ENCODE peak calls at places on chromosomes 6 and 20, in seven cellular contexts. N is breast epithelium; W is GM23248; L is PC-3; Q is CD8-positive, alpha-beta T cell; Z is OCI-LY7; I is left ventricle myocardium inferior. D is an unnamed sample. For H3K4me1, the result is how much of the 10 kb centered on the place peaks cover.

GRCh38 chr6:14673201-14673600 is 555.6 kb downstream of the CD83 start:
- DNase-seq in N (no peak), W (peak), L (peak), Q (no peak), Z (no peak), I (no peak), D (no peak)

GRCh38 chr6:34182751-34183531 is 37.1 kb upstream of the GRM4 start:
- DNase-seq in N (no peak), W (no peak), L (no peak), Q (peak), Z (peak), I (no peak), D (peak)

GRCh38 chr20:50704971-50705370 is 13.6 kb upstream of the RIPOR3 start:
- DNase-seq in N (no peak), W (peak), L (no peak), Q (no peak), Z (no peak), I (no peak), D (no peak)

GRCh38 chr6:154297210-154297609 is 59.4 kb downstream of the IPCEF1 start:
- DNase-seq in N (no peak), W (no peak), L (no peak), Q (no peak), Z (no peak), I (no peak), D (no peak)

GRCh38 chr20:24534282-24534681 is 64.9 kb downstream of the SYNDIG1 start:
- DNase-seq in N (no peak), W (no peak), L (no peak), Q (no peak), Z (no peak), I (no peak), D (no peak)

GRCh38 chr6:110456694-110457093 is 19.7 kb downstream of the SLC22A16 start:
- DNase-seq in N (no peak), W (no peak), L (no peak), Q (no peak), Z (no peak), I (no peak), D (no peak)

GRCh38 chr6:14889172-14889571 is 356.7 kb upstream of the JARID2 start:
- DNase-seq in N (no peak), W (peak), L (peak), Q (no peak), Z (no peak), I (no peak), D (no peak)

GRCh38 chr6:37170273-37171140 is 555 bp downstream of the PIM1 start:
- DNase-seq in N (peak), W (peak), L (peak), Q (peak), Z (peak), I (peak), D (peak)

GRCh38 chr6:149079456-149079855 is 238.1 kb upstream of the TAB2 start:
- DNase-seq in N (no peak), W (no peak), L (peak), Q (no peak), Z (no peak), I (no peak), D (no peak)

GRCh38 chr20:5973971-5974370 is 23.5 kb downstream of the MCM8 start:
- DNase-seq in N (no peak), W (no peak), L (no peak), Q (no peak), Z (no peak), I (no peak), D (no peak)
- H3K4me1 ChIP-seq in N (under half), W (under half), L (half or more), Q (under half), Z (under half), I (under half), D (under half)

GRCh38 chr6:167689751-167690150 is 137.0 kb upstream of the AFDN start:
- DNase-seq in N (no peak), W (no peak), L (no peak), Q (no peak), Z (no peak), I (no peak), D (no peak)

GRCh38 chr6:167688123-167688522 is 138.6 kb upstream of the AFDN start:
- DNase-seq in N (no peak), W (no peak), L (no peak), Q (no peak), Z (no peak), I (no peak), D (no peak)

GRCh38 chr6:167691566-167692312 is 135.0 kb upstream of the AFDN start:
- DNase-seq in N (peak), W (no peak), L (no peak), Q (no peak), Z (no peak), I (no peak), D (no peak)

GRCh38 chr6:167687035-167687720 is 139.5 kb upstream of the AFDN start:
- DNase-seq in N (no peak), W (no peak), L (no peak), Q (no peak), Z (no peak), I (no peak), D (no peak)

DNA sequence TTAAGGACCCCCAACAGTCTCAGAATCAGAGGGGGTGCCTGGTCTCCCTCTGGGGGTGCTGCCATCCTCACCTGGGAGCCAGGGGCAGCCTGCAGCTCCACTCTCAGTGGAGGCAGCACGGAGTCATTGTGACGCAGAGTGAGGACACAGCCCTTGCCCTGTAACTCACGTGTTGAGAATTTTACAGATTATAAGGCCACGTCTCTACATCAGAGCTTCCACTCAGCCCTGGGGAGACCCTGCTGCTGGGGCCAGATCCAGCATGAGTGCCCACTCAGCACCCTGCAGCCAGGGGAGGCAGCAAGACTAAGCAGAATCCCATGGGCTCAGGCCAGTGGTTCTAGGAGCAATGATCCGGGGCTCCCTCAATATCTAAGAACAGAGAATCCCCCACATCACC is 137.4 kb upstream of the AFDN start:
- DNase-seq in N (no peak), W (no peak), L (no peak), Q (no peak), Z (no peak), I (no peak), D (no peak)
- H3K4me1 ChIP-seq in N (under half), W (under half), L (under half), Q (under half), Z (under half), I (under half), D (under half)

GRCh38 chr6:18264338-18265098 is at the start of gene DEK:
- DNase-seq in N (peak), W (peak), L (peak), Q (peak), Z (peak), I (peak), D (peak)

GRCh38 chr6:18263561-18264337 is 581 bp downstream of the DEK start:
- DNase-seq in N (no peak), W (peak), L (peak), Q (no peak), Z (peak), I (peak), D (no peak)

GRCh38 chr6:18265099-18265372 is 706 bp upstream of the DEK start:
- DNase-seq in N (no peak), W (no peak), L (no peak), Q (no peak), Z (peak), I (no peak), D (no peak)

GRCh38 chr6:18266524-18266908 is 2.2 kb upstream of the DEK start:
- DNase-seq in N (no peak), W (no peak), L (no peak), Q (no peak), Z (no peak), I (no peak), D (no peak)

GRCh38 chr6:18265787-18266523 is 1.6 kb upstream of the DEK start:
- DNase-seq in N (no peak), W (no peak), L (no peak), Q (no peak), Z (peak), I (no peak), D (no peak)
- H3K4me1 ChIP-seq in N (under half), W (under half), L (under half), Q (under half), Z (under half), I (under half), D (under half)

DNA sequence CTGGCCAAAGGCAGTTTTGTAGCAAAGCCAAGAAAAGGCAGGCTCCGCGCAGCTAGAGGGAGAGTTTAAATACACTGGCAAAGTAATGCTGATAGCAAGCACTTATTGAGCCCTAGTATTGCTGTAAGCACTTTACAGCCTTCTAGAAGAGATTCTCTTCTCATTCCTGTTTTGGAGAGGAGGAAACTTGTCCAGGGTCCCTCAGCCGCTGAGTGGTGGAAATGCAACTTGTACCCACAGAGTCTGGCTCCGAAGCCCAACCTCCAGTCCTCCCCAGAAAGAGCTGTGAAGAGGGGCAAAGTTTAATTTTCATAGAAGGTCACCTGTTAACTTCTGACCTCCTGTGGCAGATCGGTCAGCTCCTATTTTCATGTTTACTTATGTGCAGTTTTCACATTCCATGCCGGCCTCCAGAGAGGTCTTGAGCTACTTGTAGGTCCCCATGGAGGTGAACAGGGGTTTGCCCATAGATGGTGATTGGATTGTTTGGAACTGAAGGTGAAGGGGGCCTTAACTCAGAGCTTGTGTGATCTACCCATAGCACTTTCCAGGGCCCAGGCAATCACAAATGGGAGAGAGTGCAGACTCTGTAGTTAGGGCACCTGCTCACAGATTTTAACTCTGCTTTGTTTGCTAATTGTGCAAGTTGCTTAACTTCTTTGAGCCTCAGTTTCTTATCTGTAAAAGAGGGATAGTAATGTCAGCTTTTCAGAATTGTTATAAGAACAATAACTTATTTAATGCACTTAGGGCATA is 70.7 kb downstream of the LYRM2 start:
- DNase-seq in N (no peak), W (no peak), L (no peak), Q (no peak), Z (no peak), I (no peak), D (no peak)
- H3K4me1 ChIP-seq in N (under half), W (under half), L (under half), Q (under half), Z (under half), I (under half), D (under half)

DNA sequence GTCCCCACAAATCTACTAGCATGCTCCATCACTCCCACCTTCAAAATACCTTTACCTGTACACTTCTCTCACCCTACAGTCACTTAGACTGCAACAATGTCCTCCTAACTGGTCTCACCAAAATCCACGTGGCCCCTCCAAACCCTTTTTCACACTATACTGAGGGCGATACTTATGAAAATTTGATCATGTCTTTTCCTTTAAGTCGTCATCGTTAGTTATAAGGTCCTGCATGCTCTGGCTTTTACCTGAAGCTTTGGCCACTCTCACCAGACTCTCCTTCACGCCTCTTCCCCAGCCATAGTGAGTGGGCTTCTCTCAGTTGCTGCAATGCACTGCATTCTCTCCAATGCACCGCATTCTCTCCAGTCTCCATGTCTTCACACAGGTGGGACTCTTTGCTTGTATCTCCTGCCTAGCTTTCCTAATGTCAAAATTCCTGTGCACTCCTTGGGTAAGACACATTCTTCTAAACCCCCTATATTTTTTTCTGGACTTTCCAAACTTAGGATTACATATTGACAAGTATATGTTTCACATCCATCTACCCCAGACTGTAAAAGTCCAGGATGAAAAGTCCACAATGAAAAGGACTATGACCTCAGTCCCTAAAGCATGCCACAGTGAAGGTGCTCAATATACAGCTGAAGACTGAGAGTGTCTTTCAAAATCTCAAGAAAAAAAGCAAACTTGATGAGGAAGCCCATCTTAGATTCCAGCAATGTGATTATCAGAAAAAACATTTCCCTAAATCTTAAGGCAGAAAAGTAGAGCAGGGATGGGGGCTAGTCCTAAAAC is 24.7 kb downstream of the PTPRK start:
- DNase-seq in N (no peak), W (no peak), L (no peak), Q (no peak), Z (no peak), I (no peak), D (no peak)
- H3K4me1 ChIP-seq in N (under half), W (under half), L (half or more), Q (under half), Z (under half), I (half or more), D (under half)

DNA sequence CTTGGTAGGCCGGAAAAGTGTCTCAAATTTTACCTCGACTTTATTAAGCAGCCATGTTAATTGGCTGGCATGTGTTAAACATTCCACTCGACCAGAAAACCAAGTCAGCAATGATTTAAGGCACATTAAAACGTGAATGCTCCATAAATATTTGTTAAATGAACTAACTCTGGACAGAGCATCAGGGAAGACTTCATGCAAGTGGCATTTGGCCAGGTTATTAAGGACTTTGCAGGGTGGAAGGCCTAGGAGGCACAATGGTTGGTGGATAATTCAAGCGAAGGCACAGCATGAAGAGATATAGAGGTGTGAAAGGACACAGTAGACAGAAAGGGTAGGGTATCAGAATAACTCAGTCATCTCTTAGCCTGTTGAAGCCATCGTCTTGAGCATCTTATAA is 23.0 kb downstream of the ELOVL5 start:
- DNase-seq in N (no peak), W (peak), L (no peak), Q (no peak), Z (no peak), I (no peak), D (no peak)
- H3K4me1 ChIP-seq in N (under half), W (half or more), L (half or more), Q (under half), Z (half or more), I (half or more), D (half or more)

GRCh38 chr20:32355417-32355841 is 2.7 kb upstream of the ASXL1 start:
- DNase-seq in N (no peak), W (no peak), L (no peak), Q (no peak), Z (peak), I (no peak), D (no peak)
- H3K4me1 ChIP-seq in N (under half), W (under half), L (under half), Q (under half), Z (half or more), I (under half), D (under half)

DNA sequence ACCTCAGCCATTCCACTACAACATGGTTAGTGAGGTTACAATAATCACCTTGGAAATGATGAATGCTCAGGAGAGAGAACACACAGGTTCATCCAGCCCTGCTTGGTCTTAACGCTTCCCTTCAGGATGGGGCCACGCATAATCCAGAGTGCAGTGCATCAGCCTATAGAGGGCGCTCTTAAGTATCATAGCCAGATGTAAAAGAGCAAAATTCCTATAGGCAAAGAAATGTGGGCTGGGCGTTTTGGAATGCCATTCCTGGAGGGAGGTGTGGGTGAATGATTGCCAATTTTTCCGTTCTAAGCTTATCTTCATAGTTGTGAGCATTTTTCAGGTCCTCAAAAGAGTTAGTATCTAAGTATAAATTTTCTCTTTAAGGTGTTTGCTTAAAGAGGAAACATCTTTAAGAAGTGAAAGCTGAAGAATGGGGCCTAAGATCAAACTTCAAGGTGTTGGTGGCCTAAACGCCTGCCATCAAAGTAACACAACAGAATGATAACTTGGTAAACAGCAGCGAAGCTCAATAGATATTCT is 1.8 kb downstream of the RIPOR2 start:
- DNase-seq in N (no peak), W (peak), L (peak), Q (peak), Z (peak), I (no peak), D (peak)
- H3K4me1 ChIP-seq in N (under half), W (under half), L (under half), Q (under half), Z (half or more), I (under half), D (half or more)

DNA sequence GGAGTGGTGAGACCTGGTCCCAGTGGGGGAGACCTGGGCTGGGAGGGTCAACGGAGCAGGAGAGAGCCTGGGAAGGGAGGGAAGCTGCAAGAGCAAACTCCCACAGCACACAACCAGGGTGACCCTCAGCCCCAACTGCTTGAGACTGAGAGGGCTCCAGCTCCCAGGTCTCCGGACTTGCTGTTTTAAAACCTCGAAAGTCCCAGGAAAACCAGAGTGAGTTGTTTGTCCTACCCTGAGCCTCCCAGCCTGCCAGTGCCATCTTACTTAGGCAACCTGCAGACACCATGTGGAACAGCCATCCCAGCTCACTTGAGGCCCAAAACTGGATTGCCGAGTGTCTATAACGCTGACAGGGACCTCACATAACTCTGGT is 4.8 kb upstream of the NTSR1 start:
- DNase-seq in N (no peak), W (peak), L (no peak), Q (no peak), Z (no peak), I (no peak), D (no peak)
- H3K4me1 ChIP-seq in N (under half), W (under half), L (under half), Q (under half), Z (under half), I (under half), D (under half)